ENCODE peak calls at places on chromosomes 4 and X, in four cellular contexts. T is renal cortical epithelial cell; K is cardiac muscle cell; C is stimulated activated CD4-positive, alpha-beta T cell treated with anti-CD3 and anti-CD28 coated beads, Interleukin-2, amount 100 ng/mL, for 24 hours. S is an unnamed sample.

GRCh38 chr4:140595065-140595464 is 26.3 kb upstream of the UCP1 start:
- DNase-seq in T (peak), K (peak), C (no peak), S (no peak)

GRCh38 chr4:126604273-126604867 is 1028.4 kb upstream of the INTU start:
- DNase-seq in T (peak), K (peak), C (no peak), S (no peak)

GRCh38 chrX:96538104-96538725 is 146.4 kb upstream of the DIAPH2 start:
- DNase-seq in T (peak), K (no peak), C (no peak), S (no peak)

GRCh38 chr4:60122820-60123219 is 1077.3 kb upstream of the ADGRL3 start:
- DNase-seq in T (peak), K (no peak), C (no peak), S (no peak)

GRCh38 chrX:69024931-69025330 is 140.3 kb downstream of the PJA1 start:
- DNase-seq in T (peak), K (peak), C (no peak), S (no peak)

GRCh38 chrX:11285661-11286060 is 7.6 kb upstream of the AMELX start:
- DNase-seq in T (no peak), K (no peak), C (no peak), S (no peak)

GRCh38 chr4:107247738-107248137 is 211.6 kb upstream of the DKK2 start:
- DNase-seq in T (no peak), K (no peak), C (no peak), S (no peak)

GRCh38 chr4:86769794-86770193 is 79.4 kb downstream of the SLC10A6 start:
- DNase-seq in T (no peak), K (no peak), C (no peak), S (no peak)

GRCh38 chr4:4864443-4864939 is 5.0 kb downstream of the MSX1 start:
- DNase-seq in T (no peak), K (no peak), C (no peak), S (no peak)

GRCh38 chrX:130330706-130331105 is 9.0 kb upstream of the SLC25A14 start:
- DNase-seq in T (peak), K (peak), C (peak), S (no peak)

GRCh38 chr4:88697113-88697512 is 516 bp downstream of the NAP1L5 start:
- DNase-seq in T (no peak), K (no peak), C (peak), S (no peak)

GRCh38 chr4:183905081-183905592 is at the start of gene STOX2:
- DNase-seq in T (peak), K (peak), C (no peak), S (no peak)

GRCh38 chrX:7318661-7319060 is 170.7 kb upstream of the PUDP start:
- DNase-seq in T (no peak), K (no peak), C (no peak), S (no peak)

GRCh38 chr4:80911458-80911857 is 119.0 kb upstream of the BMP3 start:
- DNase-seq in T (no peak), K (no peak), C (no peak), S (no peak)

GRCh38 chr4:90165883-90166282 is 38.7 kb downstream of the CCSER1 start:
- DNase-seq in T (no peak), K (no peak), C (no peak), S (no peak)

GRCh38 chr4:110049951-110050925 is 137.6 kb downstream of the EGF start:
- DNase-seq in T (peak), K (peak), C (peak), S (peak)

GRCh38 chr4:26238782-26239647 is 81.8 kb upstream of the RBPJ start:
- DNase-seq in T (no peak), K (no peak), C (no peak), S (no peak)

GRCh38 chrX:21926527-21927278 is 13.8 kb upstream of the SMS start:
- DNase-seq in T (peak), K (no peak), C (no peak), S (no peak)

GRCh38 chr4:61428950-61429349 is 228.8 kb downstream of the ADGRL3 start:
- DNase-seq in T (no peak), K (no peak), C (no peak), S (no peak)

GRCh38 chr4:114879916-114880315 is 233.5 kb downstream of the NDST4 start:
- DNase-seq in T (peak), K (no peak), C (no peak), S (no peak)

GRCh38 chr4:25500626-25501318 is 123.7 kb downstream of the ANAPC4 start:
- DNase-seq in T (no peak), K (no peak), C (no peak), S (no peak)

GRCh38 chr4:80237992-80238391 is 28.5 kb upstream of the FGF5 start:
- DNase-seq in T (peak), K (no peak), C (no peak), S (no peak)

GRCh38 chr4:78656968-78657445 is 105.4 kb downstream of the ANXA3 start:
- DNase-seq in T (no peak), K (no peak), C (no peak), S (no peak)

GRCh38 chr4:26008737-26009136 is 94.7 kb downstream of the SMIM20 start:
- DNase-seq in T (no peak), K (no peak), C (no peak), S (no peak)

GRCh38 chrX:11438767-11439166 is 145.6 kb downstream of the AMELX start:
- DNase-seq in T (no peak), K (no peak), C (no peak), S (no peak)

GRCh38 chr4:185512516-185512915 is 22.8 kb downstream of the PDLIM3 start:
- DNase-seq in T (peak), K (no peak), C (no peak), S (no peak)

GRCh38 chr4:7160439-7160838 is 31.9 kb upstream of the SORCS2 start:
- DNase-seq in T (no peak), K (no peak), C (no peak), S (no peak)

GRCh38 chr4:145098675-145099037 is 545 bp downstream of the ABCE1 start:
- DNase-seq in T (peak), K (peak), C (peak), S (no peak)

GRCh38 chr4:21304061-21304541 is 603.8 kb downstream of the PACRGL start:
- DNase-seq in T (no peak), K (peak), C (no peak), S (no peak)

GRCh38 chr4:180380733-180381132 is 1862.5 kb upstream of the TENM3 start:
- DNase-seq in T (peak), K (no peak), C (no peak), S (no peak)

GRCh38 chr4:89352541-89352940 is 44.9 kb upstream of the GPRIN3 start:
- DNase-seq in T (no peak), K (no peak), C (no peak), S (no peak)

GRCh38 chr4:98565646-98566403 is 92.6 kb downstream of the TSPAN5 start:
- DNase-seq in T (no peak), K (peak), C (no peak), S (no peak)

GRCh38 chr4:107304699-107305286 is 268.7 kb upstream of the DKK2 start:
- DNase-seq in T (peak), K (peak), C (no peak), S (no peak)

GRCh38 chr4:153616005-153616555 is 68.0 kb upstream of the TLR2 start:
- DNase-seq in T (no peak), K (no peak), C (peak), S (no peak)

GRCh38 chr4:142656178-142656577 is 189.9 kb downstream of the INPP4B start:
- DNase-seq in T (no peak), K (peak), C (peak), S (no peak)

GRCh38 chrX:44705817-44706551 is 137.8 kb upstream of the DUSP21 start:
- DNase-seq in T (peak), K (no peak), C (no peak), S (no peak)

GRCh38 chr4:63080929-63081328 is 1328.3 kb downstream of the TECRL start:
- DNase-seq in T (no peak), K (no peak), C (no peak), S (no peak)

GRCh38 chrX:41490446-41490845 is 43.3 kb downstream of the NYX start:
- DNase-seq in T (no peak), K (no peak), C (no peak), S (no peak)